ENCODE peak calls at places on chromosome 13, in seven cellular contexts. One of them, this sample, is unnamed.
A peak's percentile ranks its signal among the peaks of the same experiment; 100 is the strongest.

GRCh38 chr13:26693749-26694463 is 66.7 kb downstream of the GPR12 start:
- DNase-seq in spleen: no peak
- DNase-seq in IMR-90: no peak
- DNase-seq in breast epithelium: no peak
- DNase-seq in psoas muscle: no peak
- DNase-seq in activated CD8-positive, alpha-beta memory T cell treated with anti-CD3 and anti-CD28 coated beads for 1 hour: no peak
- DNase-seq in iris pigment epithelial cell: no peak
- DNase-seq in this sample: no peak

GRCh38 chr13:113860579-113861432 is 3.1 kb downstream of the GAS6 start:
- DNase-seq in spleen: no peak
- DNase-seq in IMR-90: no peak
- DNase-seq in breast epithelium: peak; percentile 45
- DNase-seq in psoas muscle: no peak
- DNase-seq in activated CD8-positive, alpha-beta memory T cell treated with anti-CD3 and anti-CD28 coated beads for 1 hour: no peak
- DNase-seq in iris pigment epithelial cell: no peak
- DNase-seq in this sample: peak; percentile 39

GRCh38 chr13:46124531-46124966 is 19.7 kb upstream of the CPB2 start:
- DNase-seq in spleen: peak; percentile 84
- DNase-seq in IMR-90: no peak
- DNase-seq in breast epithelium: no peak
- DNase-seq in psoas muscle: no peak
- DNase-seq in activated CD8-positive, alpha-beta memory T cell treated with anti-CD3 and anti-CD28 coated beads for 1 hour: no peak
- DNase-seq in iris pigment epithelial cell: no peak
- DNase-seq in this sample: no peak

GRCh38 chr13:76711515-76712182 is 174.6 kb downstream of the KCTD12 start:
- DNase-seq in spleen: no peak
- DNase-seq in IMR-90: peak; percentile 94
- DNase-seq in breast epithelium: no peak
- DNase-seq in psoas muscle: peak; percentile 15
- DNase-seq in activated CD8-positive, alpha-beta memory T cell treated with anti-CD3 and anti-CD28 coated beads for 1 hour: no peak
- DNase-seq in iris pigment epithelial cell: peak; percentile 98
- DNase-seq in this sample: peak; percentile 96

GRCh38 chr13:49303533-49304252 is 56.0 kb downstream of the CDADC1 start:
- DNase-seq in spleen: peak; percentile 85
- DNase-seq in IMR-90: no peak
- DNase-seq in breast epithelium: no peak
- DNase-seq in psoas muscle: peak; percentile 24
- DNase-seq in activated CD8-positive, alpha-beta memory T cell treated with anti-CD3 and anti-CD28 coated beads for 1 hour: no peak
- DNase-seq in iris pigment epithelial cell: no peak
- DNase-seq in this sample: no peak

GRCh38 chr13:77521595-77522367 is 13.7 kb upstream of the SCEL start:
- DNase-seq in spleen: no peak
- DNase-seq in IMR-90: no peak
- DNase-seq in breast epithelium: no peak
- DNase-seq in psoas muscle: no peak
- DNase-seq in activated CD8-positive, alpha-beta memory T cell treated with anti-CD3 and anti-CD28 coated beads for 1 hour: no peak
- DNase-seq in iris pigment epithelial cell: peak; percentile 69
- DNase-seq in this sample: peak; percentile 68

GRCh38 chr13:34886987-34887386 is 55.1 kb upstream of the NBEA start:
- DNase-seq in spleen: no peak
- DNase-seq in IMR-90: no peak
- DNase-seq in breast epithelium: no peak
- DNase-seq in psoas muscle: no peak
- DNase-seq in activated CD8-positive, alpha-beta memory T cell treated with anti-CD3 and anti-CD28 coated beads for 1 hour: no peak
- DNase-seq in iris pigment epithelial cell: no peak
- DNase-seq in this sample: no peak

GRCh38 chr13:102402292-102402691 is 444 bp upstream of the FGF14 start:
- DNase-seq in spleen: no peak
- DNase-seq in IMR-90: peak; percentile 39
- DNase-seq in breast epithelium: no peak
- DNase-seq in psoas muscle: peak; percentile 25
- DNase-seq in activated CD8-positive, alpha-beta memory T cell treated with anti-CD3 and anti-CD28 coated beads for 1 hour: no peak
- DNase-seq in iris pigment epithelial cell: peak; percentile 37
- DNase-seq in this sample: peak; percentile 41

GRCh38 chr13:24622481-24622880 is 57.7 kb upstream of the ATP12A start:
- DNase-seq in spleen: no peak
- DNase-seq in IMR-90: no peak
- DNase-seq in breast epithelium: no peak
- DNase-seq in psoas muscle: no peak
- DNase-seq in activated CD8-positive, alpha-beta memory T cell treated with anti-CD3 and anti-CD28 coated beads for 1 hour: no peak
- DNase-seq in iris pigment epithelial cell: no peak
- DNase-seq in this sample: no peak

GRCh38 chr13:75779393-75779792 is 143.3 kb downstream of the LMO7 start:
- DNase-seq in spleen: no peak
- DNase-seq in IMR-90: no peak
- DNase-seq in breast epithelium: no peak
- DNase-seq in psoas muscle: no peak
- DNase-seq in activated CD8-positive, alpha-beta memory T cell treated with anti-CD3 and anti-CD28 coated beads for 1 hour: no peak
- DNase-seq in iris pigment epithelial cell: no peak
- DNase-seq in this sample: no peak

GRCh38 chr13:102702965-102703720 is 8.3 kb upstream of the METTL21C start:
- DNase-seq in spleen: no peak
- DNase-seq in IMR-90: no peak
- DNase-seq in breast epithelium: no peak
- DNase-seq in psoas muscle: no peak
- DNase-seq in activated CD8-positive, alpha-beta memory T cell treated with anti-CD3 and anti-CD28 coated beads for 1 hour: no peak
- DNase-seq in iris pigment epithelial cell: peak; percentile 32
- DNase-seq in this sample: peak; percentile 23

GRCh38 chr13:104043184-104043583 is 977.0 kb upstream of the SLC10A2 start:
- DNase-seq in spleen: no peak
- DNase-seq in IMR-90: peak; percentile 1
- DNase-seq in breast epithelium: no peak
- DNase-seq in psoas muscle: no peak
- DNase-seq in activated CD8-positive, alpha-beta memory T cell treated with anti-CD3 and anti-CD28 coated beads for 1 hour: no peak
- DNase-seq in iris pigment epithelial cell: peak; percentile 41
- DNase-seq in this sample: peak; percentile 43

GRCh38 chr13:22936228-22936627 is 244.6 kb upstream of the SGCG start:
- DNase-seq in spleen: no peak
- DNase-seq in IMR-90: no peak
- DNase-seq in breast epithelium: no peak
- DNase-seq in psoas muscle: no peak
- DNase-seq in activated CD8-positive, alpha-beta memory T cell treated with anti-CD3 and anti-CD28 coated beads for 1 hour: no peak
- DNase-seq in iris pigment epithelial cell: no peak
- DNase-seq in this sample: no peak

GRCh38 chr13:50376895-50377575 is 361.8 kb downstream of the KCNRG start:
- DNase-seq in spleen: no peak
- DNase-seq in IMR-90: no peak
- DNase-seq in breast epithelium: no peak
- DNase-seq in psoas muscle: no peak
- DNase-seq in activated CD8-positive, alpha-beta memory T cell treated with anti-CD3 and anti-CD28 coated beads for 1 hour: no peak
- DNase-seq in iris pigment epithelial cell: no peak
- DNase-seq in this sample: no peak

GRCh38 chr13:47033216-47033615 is 136.4 kb upstream of the HTR2A start:
- DNase-seq in spleen: no peak
- DNase-seq in IMR-90: peak; percentile 55
- DNase-seq in breast epithelium: no peak
- DNase-seq in psoas muscle: no peak
- DNase-seq in activated CD8-positive, alpha-beta memory T cell treated with anti-CD3 and anti-CD28 coated beads for 1 hour: no peak
- DNase-seq in iris pigment epithelial cell: peak; percentile 21
- DNase-seq in this sample: peak; percentile 64

GRCh38 chr13:99702687-99703319 is 201.5 kb downstream of the TM9SF2 start:
- DNase-seq in spleen: no peak
- DNase-seq in IMR-90: no peak
- DNase-seq in breast epithelium: no peak
- DNase-seq in psoas muscle: no peak
- DNase-seq in activated CD8-positive, alpha-beta memory T cell treated with anti-CD3 and anti-CD28 coated beads for 1 hour: no peak
- DNase-seq in iris pigment epithelial cell: no peak
- DNase-seq in this sample: no peak

GRCh38 chr13:40187324-40187795 is 479.1 kb downstream of the FOXO1 start:
- DNase-seq in spleen: peak; percentile 78
- DNase-seq in IMR-90: no peak
- DNase-seq in breast epithelium: no peak
- DNase-seq in psoas muscle: no peak
- DNase-seq in activated CD8-positive, alpha-beta memory T cell treated with anti-CD3 and anti-CD28 coated beads for 1 hour: peak; percentile 32
- DNase-seq in iris pigment epithelial cell: no peak
- DNase-seq in this sample: no peak

GRCh38 chr13:72561791-72562190 is 165.6 kb downstream of the MZT1 start:
- DNase-seq in spleen: no peak
- DNase-seq in IMR-90: no peak
- DNase-seq in breast epithelium: no peak
- DNase-seq in psoas muscle: no peak
- DNase-seq in activated CD8-positive, alpha-beta memory T cell treated with anti-CD3 and anti-CD28 coated beads for 1 hour: no peak
- DNase-seq in iris pigment epithelial cell: no peak
- DNase-seq in this sample: no peak

GRCh38 chr13:83350569-83350968 is 531.7 kb downstream of the SLITRK1 start:
- DNase-seq in spleen: no peak
- DNase-seq in IMR-90: peak; percentile 61
- DNase-seq in breast epithelium: no peak
- DNase-seq in psoas muscle: no peak
- DNase-seq in activated CD8-positive, alpha-beta memory T cell treated with anti-CD3 and anti-CD28 coated beads for 1 hour: no peak
- DNase-seq in iris pigment epithelial cell: peak; percentile 55
- DNase-seq in this sample: peak; percentile 35

GRCh38 chr13:50531917-50532899 is 311.3 kb downstream of the DLEU7 start:
- DNase-seq in spleen: no peak
- DNase-seq in IMR-90: peak; percentile 62
- DNase-seq in breast epithelium: no peak
- DNase-seq in psoas muscle: no peak
- DNase-seq in activated CD8-positive, alpha-beta memory T cell treated with anti-CD3 and anti-CD28 coated beads for 1 hour: no peak
- DNase-seq in iris pigment epithelial cell: peak; percentile 42
- DNase-seq in this sample: peak; percentile 69

GRCh38 chr13:64369121-64369520 is 2861.0 kb downstream of the PCDH9 start:
- DNase-seq in spleen: no peak
- DNase-seq in IMR-90: peak; percentile 5
- DNase-seq in breast epithelium: no peak
- DNase-seq in psoas muscle: no peak
- DNase-seq in activated CD8-positive, alpha-beta memory T cell treated with anti-CD3 and anti-CD28 coated beads for 1 hour: no peak
- DNase-seq in iris pigment epithelial cell: peak; percentile 54
- DNase-seq in this sample: peak; percentile 49

GRCh38 chr13:31742102-31742695 is 2.9 kb downstream of the RXFP2 start:
- DNase-seq in spleen: no peak
- DNase-seq in IMR-90: peak; percentile 69
- DNase-seq in breast epithelium: peak; percentile 65
- DNase-seq in psoas muscle: peak; percentile 34
- DNase-seq in activated CD8-positive, alpha-beta memory T cell treated with anti-CD3 and anti-CD28 coated beads for 1 hour: peak; percentile 37
- DNase-seq in iris pigment epithelial cell: peak; percentile 56
- DNase-seq in this sample: peak; percentile 82

GRCh38 chr13:23579886-23580706 is 9.9 kb downstream of the TNFRSF19 start:
- DNase-seq in spleen: no peak
- DNase-seq in IMR-90: peak; percentile 40
- DNase-seq in breast epithelium: no peak
- DNase-seq in psoas muscle: no peak
- DNase-seq in activated CD8-positive, alpha-beta memory T cell treated with anti-CD3 and anti-CD28 coated beads for 1 hour: no peak
- DNase-seq in iris pigment epithelial cell: peak; percentile 25
- DNase-seq in this sample: no peak

GRCh38 chr13:113907637-113908617 is 44.1 kb upstream of the GAS6 start:
- DNase-seq in spleen: no peak
- DNase-seq in IMR-90: peak; percentile 97
- DNase-seq in breast epithelium: peak; percentile 34
- DNase-seq in psoas muscle: no peak
- DNase-seq in activated CD8-positive, alpha-beta memory T cell treated with anti-CD3 and anti-CD28 coated beads for 1 hour: no peak
- DNase-seq in iris pigment epithelial cell: peak; percentile 35
- DNase-seq in this sample: peak; percentile 45

GRCh38 chr13:96650301-96650886 is 343.9 kb downstream of the OXGR1 start:
- DNase-seq in spleen: no peak
- DNase-seq in IMR-90: no peak
- DNase-seq in breast epithelium: no peak
- DNase-seq in psoas muscle: no peak
- DNase-seq in activated CD8-positive, alpha-beta memory T cell treated with anti-CD3 and anti-CD28 coated beads for 1 hour: no peak
- DNase-seq in iris pigment epithelial cell: peak; percentile 94
- DNase-seq in this sample: peak; percentile 94

GRCh38 chr13:32720026-32720425 is 133.8 kb downstream of the PDS5B start:
- DNase-seq in spleen: no peak
- DNase-seq in IMR-90: peak; percentile 48
- DNase-seq in breast epithelium: no peak
- DNase-seq in psoas muscle: no peak
- DNase-seq in activated CD8-positive, alpha-beta memory T cell treated with anti-CD3 and anti-CD28 coated beads for 1 hour: no peak
- DNase-seq in iris pigment epithelial cell: peak; percentile 63
- DNase-seq in this sample: peak; percentile 48

GRCh38 chr13:113144255-113144629 is 14.2 kb upstream of the PROZ start:
- DNase-seq in spleen: no peak
- DNase-seq in IMR-90: no peak
- DNase-seq in breast epithelium: no peak
- DNase-seq in psoas muscle: no peak
- DNase-seq in activated CD8-positive, alpha-beta memory T cell treated with anti-CD3 and anti-CD28 coated beads for 1 hour: no peak
- DNase-seq in iris pigment epithelial cell: no peak
- DNase-seq in this sample: no peak

GRCh38 chr13:42733046-42733445 is 48.3 kb upstream of the FAM216B start:
- DNase-seq in spleen: no peak
- DNase-seq in IMR-90: no peak
- DNase-seq in breast epithelium: no peak
- DNase-seq in psoas muscle: no peak
- DNase-seq in activated CD8-positive, alpha-beta memory T cell treated with anti-CD3 and anti-CD28 coated beads for 1 hour: no peak
- DNase-seq in iris pigment epithelial cell: no peak
- DNase-seq in this sample: no peak

GRCh38 chr13:58056411-58056810 is 424.9 kb downstream of the PCDH17 start:
- DNase-seq in spleen: no peak
- DNase-seq in IMR-90: no peak
- DNase-seq in breast epithelium: no peak
- DNase-seq in psoas muscle: no peak
- DNase-seq in activated CD8-positive, alpha-beta memory T cell treated with anti-CD3 and anti-CD28 coated beads for 1 hour: no peak
- DNase-seq in iris pigment epithelial cell: no peak
- DNase-seq in this sample: no peak

GRCh38 chr13:88031980-88032562 is 360.9 kb downstream of the SLITRK5 start:
- DNase-seq in spleen: no peak
- DNase-seq in IMR-90: peak; percentile 0
- DNase-seq in breast epithelium: no peak
- DNase-seq in psoas muscle: no peak
- DNase-seq in activated CD8-positive, alpha-beta memory T cell treated with anti-CD3 and anti-CD28 coated beads for 1 hour: no peak
- DNase-seq in iris pigment epithelial cell: peak; percentile 22
- DNase-seq in this sample: peak; percentile 34

GRCh38 chr13:98507060-98507797 is 69.7 kb downstream of the STK24 start:
- DNase-seq in spleen: no peak
- DNase-seq in IMR-90: no peak
- DNase-seq in breast epithelium: peak; percentile 74
- DNase-seq in psoas muscle: peak; percentile 58
- DNase-seq in activated CD8-positive, alpha-beta memory T cell treated with anti-CD3 and anti-CD28 coated beads for 1 hour: no peak
- DNase-seq in iris pigment epithelial cell: peak; percentile 54
- DNase-seq in this sample: peak; percentile 64

GRCh38 chr13:28529836-28530235 is 34.9 kb upstream of the FLT1 start:
- DNase-seq in spleen: no peak
- DNase-seq in IMR-90: no peak
- DNase-seq in breast epithelium: no peak
- DNase-seq in psoas muscle: no peak
- DNase-seq in activated CD8-positive, alpha-beta memory T cell treated with anti-CD3 and anti-CD28 coated beads for 1 hour: no peak
- DNase-seq in iris pigment epithelial cell: no peak
- DNase-seq in this sample: no peak

GRCh38 chr13:30037766-30038165 is 187.3 kb upstream of the UBL3 start:
- DNase-seq in spleen: no peak
- DNase-seq in IMR-90: peak; percentile 59
- DNase-seq in breast epithelium: no peak
- DNase-seq in psoas muscle: no peak
- DNase-seq in activated CD8-positive, alpha-beta memory T cell treated with anti-CD3 and anti-CD28 coated beads for 1 hour: no peak
- DNase-seq in iris pigment epithelial cell: peak; percentile 21
- DNase-seq in this sample: peak; percentile 9

GRCh38 chr13:98143601-98144500 is 957 bp downstream of the FARP1 start:
- DNase-seq in spleen: peak; percentile 73
- DNase-seq in IMR-90: peak; percentile 44
- DNase-seq in breast epithelium: no peak
- DNase-seq in psoas muscle: peak; percentile 34
- DNase-seq in activated CD8-positive, alpha-beta memory T cell treated with anti-CD3 and anti-CD28 coated beads for 1 hour: no peak
- DNase-seq in iris pigment epithelial cell: peak; percentile 66
- DNase-seq in this sample: peak; percentile 57

GRCh38 chr13:44815507-44816074 is 173.7 kb downstream of the NUFIP1 start:
- DNase-seq in spleen: no peak
- DNase-seq in IMR-90: peak; percentile 98
- DNase-seq in breast epithelium: no peak
- DNase-seq in psoas muscle: no peak
- DNase-seq in activated CD8-positive, alpha-beta memory T cell treated with anti-CD3 and anti-CD28 coated beads for 1 hour: no peak
- DNase-seq in iris pigment epithelial cell: peak; percentile 99
- DNase-seq in this sample: peak; percentile 99

GRCh38 chr13:38922170-38922569 is 68.5 kb downstream of the STOML3 start:
- DNase-seq in spleen: no peak
- DNase-seq in IMR-90: no peak
- DNase-seq in breast epithelium: no peak
- DNase-seq in psoas muscle: no peak
- DNase-seq in activated CD8-positive, alpha-beta memory T cell treated with anti-CD3 and anti-CD28 coated beads for 1 hour: no peak
- DNase-seq in iris pigment epithelial cell: no peak
- DNase-seq in this sample: no peak

GRCh38 chr13:112172641-112173171 is 105.8 kb downstream of the SOX1 start:
- DNase-seq in spleen: no peak
- DNase-seq in IMR-90: no peak
- DNase-seq in breast epithelium: no peak
- DNase-seq in psoas muscle: no peak
- DNase-seq in activated CD8-positive, alpha-beta memory T cell treated with anti-CD3 and anti-CD28 coated beads for 1 hour: no peak
- DNase-seq in iris pigment epithelial cell: no peak
- DNase-seq in this sample: no peak

GRCh38 chr13:78022164-78022877 is 103.7 kb upstream of the EDNRB start:
- DNase-seq in spleen: peak; percentile 76
- DNase-seq in IMR-90: peak; percentile 72
- DNase-seq in breast epithelium: no peak
- DNase-seq in psoas muscle: no peak
- DNase-seq in activated CD8-positive, alpha-beta memory T cell treated with anti-CD3 and anti-CD28 coated beads for 1 hour: peak; percentile 2
- DNase-seq in iris pigment epithelial cell: peak; percentile 68
- DNase-seq in this sample: peak; percentile 77